ENCODE peak calls at places on chromosomes 5 and 9, in seven cellular contexts. One of them, this sample, is unnamed.

GRCh38 chr5:128395073-128395472 is 143.0 kb downstream of the FBN2 start:
- DNase-seq in transverse colon: no peak
- DNase-seq in A549: no peak
- DNase-seq in heart left ventricle: peak; percentile 54
- DNase-seq in adrenal gland: no peak
- DNase-seq in IMR-90: no peak
- DNase-seq in sigmoid colon: no peak
- DNase-seq in this sample: no peak

GRCh38 chr5:59236448-59236847 is 653.6 kb downstream of the RAB3C start:
- DNase-seq in adrenal gland: no peak
- DNase-seq in transverse colon: no peak
- DNase-seq in IMR-90: no peak
- DNase-seq in heart left ventricle: no peak
- DNase-seq in sigmoid colon: peak; percentile 64
- DNase-seq in A549: peak; percentile 53
- DNase-seq in this sample: no peak

GRCh38 chr9:82333671-82334070 is 345.1 kb downstream of the SPATA31D1 start:
- DNase-seq in IMR-90: peak; percentile 35
- DNase-seq in heart left ventricle: no peak
- DNase-seq in adrenal gland: no peak
- DNase-seq in sigmoid colon: no peak
- DNase-seq in transverse colon: no peak
- DNase-seq in A549: no peak
- DNase-seq in this sample: no peak

GRCh38 chr9:100474082-100474949 is 1.4 kb downstream of the TMEFF1 start:
- DNase-seq in transverse colon: no peak
- DNase-seq in IMR-90: no peak
- DNase-seq in adrenal gland: no peak
- DNase-seq in sigmoid colon: no peak
- DNase-seq in heart left ventricle: no peak
- DNase-seq in A549: no peak
- DNase-seq in this sample: no peak

GRCh38 chr5:12119657-12120056 is 215.4 kb upstream of the CTNND2 start:
- DNase-seq in IMR-90: no peak
- DNase-seq in sigmoid colon: no peak
- DNase-seq in adrenal gland: no peak
- DNase-seq in transverse colon: no peak
- DNase-seq in heart left ventricle: no peak
- DNase-seq in A549: no peak
- DNase-seq in this sample: no peak

GRCh38 chr9:21030389-21031035 is 928 bp downstream of the HACD4 start:
- DNase-seq in A549: peak; percentile 12
- DNase-seq in IMR-90: peak; percentile 12
- DNase-seq in adrenal gland: no peak
- DNase-seq in sigmoid colon: no peak
- DNase-seq in transverse colon: no peak
- DNase-seq in heart left ventricle: no peak
- DNase-seq in this sample: no peak

GRCh38 chr9:6076856-6077255 is 61.4 kb upstream of the RANBP6 start:
- DNase-seq in adrenal gland: no peak
- DNase-seq in A549: no peak
- DNase-seq in heart left ventricle: no peak
- DNase-seq in IMR-90: peak; percentile 46
- DNase-seq in transverse colon: no peak
- DNase-seq in sigmoid colon: no peak
- DNase-seq in this sample: no peak

GRCh38 chr9:10396641-10397040 is 216.2 kb downstream of the PTPRD start:
- DNase-seq in A549: no peak
- DNase-seq in heart left ventricle: no peak
- DNase-seq in IMR-90: no peak
- DNase-seq in sigmoid colon: no peak
- DNase-seq in transverse colon: no peak
- DNase-seq in adrenal gland: no peak
- DNase-seq in this sample: no peak

GRCh38 chr5:10607666-10608442 is 44.0 kb downstream of the ANKRD33B start:
- DNase-seq in IMR-90: peak; percentile 72
- DNase-seq in sigmoid colon: peak; percentile 80
- DNase-seq in A549: peak; percentile 63
- DNase-seq in transverse colon: peak; percentile 45
- DNase-seq in adrenal gland: peak; percentile 44
- DNase-seq in heart left ventricle: no peak
- DNase-seq in this sample: no peak

GRCh38 chr9:15400281-15400941 is 22.3 kb upstream of the SNAPC3 start:
- DNase-seq in A549: no peak
- DNase-seq in transverse colon: no peak
- DNase-seq in heart left ventricle: no peak
- DNase-seq in adrenal gland: no peak
- DNase-seq in IMR-90: peak; percentile 56
- DNase-seq in sigmoid colon: no peak
- DNase-seq in this sample: no peak

GRCh38 chr9:13388157-13388556 is 108.7 kb upstream of the MPDZ start:
- DNase-seq in transverse colon: no peak
- DNase-seq in A549: no peak
- DNase-seq in IMR-90: no peak
- DNase-seq in adrenal gland: peak; percentile 87
- DNase-seq in sigmoid colon: peak; percentile 64
- DNase-seq in heart left ventricle: no peak
- DNase-seq in this sample: no peak

GRCh38 chr9:94649100-94649855 is 10.0 kb upstream of the FBP1 start:
- DNase-seq in adrenal gland: no peak
- DNase-seq in IMR-90: peak; percentile 28
- DNase-seq in sigmoid colon: no peak
- DNase-seq in A549: peak; percentile 55
- DNase-seq in transverse colon: no peak
- DNase-seq in heart left ventricle: no peak
- DNase-seq in this sample: no peak

GRCh38 chr9:19498015-19498414 is 89.2 kb downstream of the ACER2 start:
- DNase-seq in sigmoid colon: no peak
- DNase-seq in transverse colon: no peak
- DNase-seq in A549: no peak
- DNase-seq in adrenal gland: no peak
- DNase-seq in heart left ventricle: no peak
- DNase-seq in IMR-90: peak; percentile 31
- DNase-seq in this sample: no peak

GRCh38 chr9:133693116-133693515 is 45.0 kb downstream of the SARDH start:
- DNase-seq in heart left ventricle: peak; percentile 16
- DNase-seq in transverse colon: no peak
- DNase-seq in A549: no peak
- DNase-seq in adrenal gland: no peak
- DNase-seq in IMR-90: no peak
- DNase-seq in sigmoid colon: no peak
- DNase-seq in this sample: no peak

DNA sequence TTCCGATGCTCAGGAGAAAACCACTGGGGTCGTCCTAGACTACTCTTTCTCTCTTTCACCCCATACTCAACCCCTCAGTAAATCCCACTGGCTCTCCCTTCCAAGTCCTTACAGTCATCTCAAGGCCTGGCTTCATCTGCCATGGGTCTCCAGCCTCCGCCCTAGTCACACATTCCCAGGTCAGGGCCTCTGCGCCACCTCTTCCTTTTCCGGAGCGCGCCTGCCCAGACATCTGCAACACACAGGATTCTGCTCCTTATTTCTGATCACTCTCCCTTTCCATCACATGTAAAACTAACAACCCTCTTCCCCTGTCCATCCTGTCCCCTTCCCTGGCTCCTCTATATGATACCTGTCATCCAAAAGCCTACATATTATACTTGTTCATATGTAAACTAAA is 39.8 kb downstream of the RAPGEF1 start:
- DNase-seq in sigmoid colon: no peak
- DNase-seq in transverse colon: no peak
- DNase-seq in IMR-90: no peak
- DNase-seq in A549: no peak
- DNase-seq in heart left ventricle: no peak
- DNase-seq in adrenal gland: no peak
- DNase-seq in this sample: no peak
- H3K4me1 ChIP-seq in sigmoid colon: peaks cover 82% of the 10 kb centered on the region
- H3K4me1 ChIP-seq in transverse colon: peaks cover 33% of the 10 kb centered on the region
- H3K4me1 ChIP-seq in IMR-90: peaks cover 15% of the 10 kb centered on the region
- H3K4me1 ChIP-seq in A549: peaks cover 41% of the 10 kb centered on the region
- H3K4me1 ChIP-seq in heart left ventricle: peaks cover 53% of the 10 kb centered on the region
- H3K4me1 ChIP-seq in adrenal gland: peaks cover 34% of the 10 kb centered on the region
- H3K4me1 ChIP-seq in this sample: peaks cover 81% of the 10 kb centered on the region

GRCh38 chr5:132867046-132867451 is 607 bp downstream of the UQCRQ start:
- DNase-seq in heart left ventricle: no peak
- DNase-seq in IMR-90: no peak
- DNase-seq in transverse colon: no peak
- DNase-seq in A549: no peak
- DNase-seq in sigmoid colon: no peak
- DNase-seq in adrenal gland: peak; percentile 55
- DNase-seq in this sample: no peak

GRCh38 chr5:132870801-132871200 is 2.7 kb upstream of the LEAP2 start:
- DNase-seq in transverse colon: no peak
- DNase-seq in sigmoid colon: no peak
- DNase-seq in A549: no peak
- DNase-seq in heart left ventricle: no peak
- DNase-seq in adrenal gland: no peak
- DNase-seq in IMR-90: no peak
- DNase-seq in this sample: no peak

GRCh38 chr5:132865668-132866341 is 464 bp downstream of the GDF9 start:
- DNase-seq in heart left ventricle: no peak
- DNase-seq in adrenal gland: no peak
- DNase-seq in transverse colon: no peak
- DNase-seq in A549: no peak
- DNase-seq in IMR-90: no peak
- DNase-seq in sigmoid colon: no peak
- DNase-seq in this sample: no peak

GRCh38 chr5:132868754-132869153 is 2.3 kb downstream of the UQCRQ start:
- DNase-seq in adrenal gland: no peak
- DNase-seq in IMR-90: no peak
- DNase-seq in A549: no peak
- DNase-seq in heart left ventricle: no peak
- DNase-seq in transverse colon: no peak
- DNase-seq in sigmoid colon: no peak
- DNase-seq in this sample: no peak

GRCh38 chr5:132866342-132867045 is at the start of the genes GDF9 and UQCRQ:
- DNase-seq in sigmoid colon: peak; percentile 98
- DNase-seq in IMR-90: peak; percentile 100
- DNase-seq in heart left ventricle: peak; percentile 95
- DNase-seq in A549: peak; percentile 100
- DNase-seq in adrenal gland: peak; percentile 98
- DNase-seq in transverse colon: peak; percentile 96
- DNase-seq in this sample: peak; percentile 87
- TF ChIP-seq POLR2A in sigmoid colon: peak; percentile 92
- TF ChIP-seq POLR2A in IMR-90: peak; percentile 95
- TF ChIP-seq POLR2A in heart left ventricle: peak; percentile 89
- TF ChIP-seq POLR2A in A549: peak; percentile 94
- TF ChIP-seq POLR2A in adrenal gland: peak; percentile 96
- TF ChIP-seq POLR2A in transverse colon: peak; percentile 98
- TF ChIP-seq POLR2A in this sample: peak; percentile 87

GRCh38 chr9:120787906-120788305 is 5.3 kb downstream of the FBXW2 start:
- DNase-seq in sigmoid colon: no peak
- DNase-seq in IMR-90: no peak
- DNase-seq in transverse colon: no peak
- DNase-seq in heart left ventricle: no peak
- DNase-seq in A549: no peak
- DNase-seq in adrenal gland: no peak
- DNase-seq in this sample: no peak

GRCh38 chr9:120792898-120793765 is at the start of gene FBXW2:
- DNase-seq in heart left ventricle: peak; percentile 95
- DNase-seq in sigmoid colon: peak; percentile 95
- DNase-seq in adrenal gland: peak; percentile 91
- DNase-seq in IMR-90: peak; percentile 89
- DNase-seq in A549: peak; percentile 92
- DNase-seq in transverse colon: peak; percentile 95
- DNase-seq in this sample: peak; percentile 36

GRCh38 chr9:120791161-120791560 is 2.1 kb downstream of the FBXW2 start:
- DNase-seq in adrenal gland: peak; percentile 53
- DNase-seq in transverse colon: no peak
- DNase-seq in sigmoid colon: no peak
- DNase-seq in heart left ventricle: no peak
- DNase-seq in IMR-90: no peak
- DNase-seq in A549: no peak
- DNase-seq in this sample: no peak
- H3K4me1 ChIP-seq in adrenal gland: peaks cover 53% of the 10 kb centered on the region
- H3K4me1 ChIP-seq in transverse colon: peaks cover 15% of the 10 kb centered on the region
- H3K4me1 ChIP-seq in sigmoid colon: peaks cover 45% of the 10 kb centered on the region
- H3K4me1 ChIP-seq in heart left ventricle: peaks cover 25% of the 10 kb centered on the region
- H3K4me1 ChIP-seq in IMR-90: peaks cover 6% of the 10 kb centered on the region
- H3K4me1 ChIP-seq in A549: peaks cover 16% of the 10 kb centered on the region
- H3K4me1 ChIP-seq in this sample: peaks cover 15% of the 10 kb centered on the region

GRCh38 chr5:151696470-151697061 is 9.9 kb upstream of the SPARC start:
- DNase-seq in A549: no peak
- DNase-seq in adrenal gland: peak; percentile 68
- DNase-seq in transverse colon: no peak
- DNase-seq in sigmoid colon: peak; percentile 83
- DNase-seq in heart left ventricle: peak; percentile 77
- DNase-seq in IMR-90: peak; percentile 99
- DNase-seq in this sample: peak; percentile 6

GRCh38 chr5:151695464-151695863 is 8.7 kb upstream of the SPARC start:
- DNase-seq in transverse colon: no peak
- DNase-seq in heart left ventricle: no peak
- DNase-seq in sigmoid colon: no peak
- DNase-seq in adrenal gland: no peak
- DNase-seq in IMR-90: no peak
- DNase-seq in A549: no peak
- DNase-seq in this sample: no peak

GRCh38 chr5:151700816-151701215 is 14.1 kb upstream of the SPARC start:
- DNase-seq in heart left ventricle: no peak
- DNase-seq in sigmoid colon: no peak
- DNase-seq in transverse colon: no peak
- DNase-seq in A549: no peak
- DNase-seq in adrenal gland: no peak
- DNase-seq in IMR-90: no peak
- DNase-seq in this sample: no peak

GRCh38 chr5:151697452-151697851 is 10.7 kb upstream of the SPARC start:
- DNase-seq in heart left ventricle: no peak
- DNase-seq in sigmoid colon: no peak
- DNase-seq in transverse colon: no peak
- DNase-seq in adrenal gland: no peak
- DNase-seq in IMR-90: no peak
- DNase-seq in A549: no peak
- DNase-seq in this sample: no peak

DNA sequence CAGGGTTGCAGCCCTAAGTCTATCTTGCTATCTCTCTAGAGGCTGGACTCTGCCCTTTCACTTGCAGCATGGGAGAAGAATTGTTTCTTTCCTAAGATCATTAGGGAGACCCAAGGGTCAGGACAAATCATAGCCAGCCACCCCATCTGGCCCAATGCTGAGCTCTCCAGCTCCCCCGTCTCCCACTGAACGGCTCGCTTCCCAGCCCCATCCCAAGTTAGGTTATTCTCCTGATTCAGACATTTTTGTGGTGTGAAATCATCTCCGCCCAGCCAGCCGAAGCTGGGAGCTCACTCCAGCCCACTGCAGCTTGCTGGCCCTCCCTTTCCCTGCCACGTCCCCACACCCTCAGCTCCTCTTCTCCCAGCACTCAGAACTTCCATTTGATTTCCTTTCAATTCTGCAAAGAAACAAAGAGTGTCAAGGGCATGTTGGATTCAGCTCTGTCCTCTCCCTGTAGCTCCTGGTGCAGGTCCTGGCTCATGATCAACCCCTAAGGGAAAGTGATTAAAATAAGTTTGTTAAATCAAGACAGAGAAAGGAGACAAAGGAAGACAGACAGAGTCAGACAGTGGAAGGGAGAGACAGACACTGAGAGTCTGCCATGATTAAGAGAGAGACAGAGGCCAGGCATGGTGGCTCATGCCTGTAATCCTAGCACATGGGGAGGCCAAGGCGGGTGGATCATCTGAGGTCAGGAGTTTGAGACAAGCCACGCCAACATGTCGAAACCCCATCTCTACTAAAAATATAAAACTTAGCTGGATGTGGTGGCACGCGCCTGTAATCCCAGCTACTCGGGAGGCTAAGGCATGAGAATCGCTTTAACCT is 12.6 kb upstream of the SPARC start:
- DNase-seq in adrenal gland: peak; percentile 77
- DNase-seq in sigmoid colon: peak; percentile 88
- DNase-seq in A549: peak; percentile 77
- DNase-seq in transverse colon: peak; percentile 49
- DNase-seq in heart left ventricle: peak; percentile 83
- DNase-seq in IMR-90: peak; percentile 99
- DNase-seq in this sample: no peak
- TF ChIP-seq POLR2A in adrenal gland: peak; percentile 70
- TF ChIP-seq POLR2A in sigmoid colon: peak; percentile 18
- TF ChIP-seq POLR2A in A549: no peak
- TF ChIP-seq POLR2A in transverse colon: no peak
- TF ChIP-seq POLR2A in heart left ventricle: no peak
- TF ChIP-seq POLR2A in IMR-90: peak; percentile 78
- TF ChIP-seq POLR2A in this sample: no peak